ENCODE peak calls at places on chromosomes 6 and 20, in four cellular contexts. F is H9, I is mesendoderm, Y is H1. G is an unnamed sample.

GRCh38 chr20:59776059-59776603 is 157.3 kb downstream of the SYCP2 start:
- DNase-seq in I (no peak), F (peak), Y (peak), G (no peak)

GRCh38 chr20:50333856-50334255 is 143.2 kb downstream of the CEBPB start:
- DNase-seq in I (no peak), Y (no peak), F (no peak), G (peak)

GRCh38 chr6:118578617-118579016 is 30.5 kb downstream of the PLN start:
- DNase-seq in Y (no peak), F (no peak), I (no peak), G (no peak)

GRCh38 chr6:131636880-131637792 is at the start of gene ENPP3:
- DNase-seq in Y (no peak), I (no peak), F (no peak), G (peak)

GRCh38 chr6:56958481-56958880 is 3.6 kb downstream of the BEND6 start:
- DNase-seq in F (no peak), I (no peak), Y (no peak), G (peak)

GRCh38 chr6:117138407-117138806 is 127.0 kb upstream of the VGLL2 start:
- DNase-seq in F (no peak), Y (no peak), I (no peak), G (no peak)

GRCh38 chr6:75412937-75413662 is 80.5 kb downstream of the FILIP1 start:
- DNase-seq in I (peak), F (no peak), Y (no peak), G (peak)

GRCh38 chr20:10501377-10501776 is 66.3 kb downstream of the SLX4IP start:
- DNase-seq in F (no peak), Y (no peak), I (no peak), G (no peak)

GRCh38 chr20:58593880-58594473 is 57.1 kb upstream of the STX16 start:
- DNase-seq in I (no peak), Y (no peak), F (no peak), G (no peak)

GRCh38 chr6:109912136-109912535 is 66.0 kb upstream of the GPR6 start:
- DNase-seq in Y (no peak), F (no peak), I (no peak), G (no peak)

GRCh38 chr6:74357329-74357728 is 661.3 kb downstream of the CD109 start:
- DNase-seq in Y (no peak), F (no peak), I (peak), G (peak)

GRCh38 chr6:30612213-30612612 is 4.8 kb downstream of the PPP1R10 start:
- DNase-seq in Y (no peak), I (no peak), F (no peak), G (peak)

GRCh38 chr6:84897874-84898635 is 133.7 kb upstream of the TBX18 start:
- DNase-seq in Y (no peak), I (peak), F (no peak), G (peak)

GRCh38 chr20:57108742-57109141 is 157.7 kb downstream of the BMP7 start:
- DNase-seq in I (peak), Y (peak), F (no peak), G (no peak)

GRCh38 chr20:43827940-43828562 is 86.6 kb upstream of the TOX2 start:
- DNase-seq in Y (no peak), I (no peak), F (no peak), G (no peak)

GRCh38 chr6:82687855-82688254 is 324.2 kb downstream of the TPBG start:
- DNase-seq in F (peak), Y (no peak), I (peak), G (no peak)

GRCh38 chr6:11277275-11278206 is 45.1 kb upstream of the NEDD9 start:
- DNase-seq in Y (no peak), I (peak), F (peak), G (peak)

GRCh38 chr20:48599106-48599747 is 228.6 kb downstream of the PREX1 start:
- DNase-seq in F (no peak), I (no peak), Y (no peak), G (no peak)

GRCh38 chr6:137739544-137739943 is 127.5 kb upstream of the TNFAIP3 start:
- DNase-seq in I (no peak), F (no peak), Y (no peak), G (no peak)

GRCh38 chr20:18832801-18833200 is 19.2 kb downstream of the SCP2D1 start:
- DNase-seq in F (no peak), Y (no peak), I (no peak), G (no peak)
- H3K56ac ChIP-seq in F (no peak), Y (no peak), I (no peak), G (no peak)

DNA sequence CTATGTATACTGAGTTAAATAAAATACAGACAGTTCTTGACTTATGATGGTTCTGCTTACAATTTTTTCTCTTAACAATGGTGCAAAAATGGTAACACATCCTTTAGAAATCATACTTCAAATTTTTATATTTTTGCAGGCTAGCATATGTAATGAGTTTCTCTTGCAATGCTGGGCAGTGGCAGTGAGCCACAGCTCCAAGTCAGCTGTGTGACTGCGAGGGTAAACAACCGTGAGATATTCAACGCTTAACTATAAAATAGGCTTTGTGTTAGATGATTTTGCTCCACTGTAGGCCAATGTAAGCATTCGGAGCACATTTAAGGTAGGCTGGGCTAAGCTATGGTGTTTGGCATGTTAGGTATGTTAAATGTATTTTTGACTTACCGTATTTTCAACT is 136.1 kb downstream of the PLCB4 start:
- DNase-seq in F (no peak), I (no peak), Y (no peak), G (no peak)
- H3K56ac ChIP-seq in F (no peak), I (no peak), Y (no peak), G (no peak)

GRCh38 chr6:43834528-43835145 is 64.6 kb downstream of the VEGFA start:
- DNase-seq in F (no peak), Y (no peak), I (no peak), G (no peak)
- H3K56ac ChIP-seq in F (no peak), Y (no peak), I (no peak), G (no peak)

GRCh38 chr20:53977391-53977790 is 93.0 kb downstream of the BCAS1 start:
- DNase-seq in Y (no peak), F (no peak), I (no peak), G (no peak)
- H3K56ac ChIP-seq in Y (no peak), F (no peak), I (no peak), G (no peak)

G was measured in IMR-90.